ENCODE peak calls at places on chromosome 14, in five cellular contexts. W is fibroblast of pulmonary artery, M is PC-9, S is neural progenitor cell, O is HCT116. D is an unnamed sample.

GRCh38 chr14:31405599-31406251 is 14.6 kb downstream of the HEATR5A start:
- DNase-seq in W (no peak), M (no peak), S (no peak), O (no peak), D (no peak)

GRCh38 chr14:53619625-53620324 is 336.9 kb downstream of the BMP4 start:
- DNase-seq in W (peak), M (peak), S (no peak), O (no peak), D (no peak)

GRCh38 chr14:51396222-51396815 is 156.3 kb downstream of the TMX1 start:
- DNase-seq in W (peak), M (peak), S (no peak), O (no peak), D (peak)

GRCh38 chr14:29215853-29216252 is 449.3 kb downstream of the FOXG1 start:
- DNase-seq in W (peak), M (no peak), S (no peak), O (no peak), D (peak)

GRCh38 chr14:67883717-67884116 is 64.1 kb downstream of the RAD51B start:
- DNase-seq in W (peak), M (peak), S (no peak), O (no peak), D (peak)

GRCh38 chr14:22588419-22589095 is 467 bp downstream of the DAD1 start:
- DNase-seq in W (no peak), M (no peak), S (no peak), O (no peak), D (no peak)

GRCh38 chr14:104371031-104371430 is 208.5 kb upstream of the C14orf180 start:
- DNase-seq in W (no peak), M (no peak), S (no peak), O (no peak), D (no peak)

GRCh38 chr14:55221186-55221585 is 29.8 kb upstream of the DLGAP5 start:
- DNase-seq in W (peak), M (peak), S (no peak), O (no peak), D (peak)

GRCh38 chr14:61533513-61534255 is 161.6 kb upstream of the HIF1A start:
- DNase-seq in W (no peak), M (peak), S (no peak), O (no peak), D (peak)
- TF ChIP-seq CTCF in W (no peak), M (no peak), S (no peak), O (no peak), D (no peak)

GRCh38 chr14:102966681-102967505 is 44.4 kb downstream of the AMN start:
- DNase-seq in W (no peak), M (no peak), S (no peak), O (no peak), D (no peak)
- TF ChIP-seq CTCF in W (no peak), M (no peak), S (no peak), O (no peak), D (no peak)

DNA sequence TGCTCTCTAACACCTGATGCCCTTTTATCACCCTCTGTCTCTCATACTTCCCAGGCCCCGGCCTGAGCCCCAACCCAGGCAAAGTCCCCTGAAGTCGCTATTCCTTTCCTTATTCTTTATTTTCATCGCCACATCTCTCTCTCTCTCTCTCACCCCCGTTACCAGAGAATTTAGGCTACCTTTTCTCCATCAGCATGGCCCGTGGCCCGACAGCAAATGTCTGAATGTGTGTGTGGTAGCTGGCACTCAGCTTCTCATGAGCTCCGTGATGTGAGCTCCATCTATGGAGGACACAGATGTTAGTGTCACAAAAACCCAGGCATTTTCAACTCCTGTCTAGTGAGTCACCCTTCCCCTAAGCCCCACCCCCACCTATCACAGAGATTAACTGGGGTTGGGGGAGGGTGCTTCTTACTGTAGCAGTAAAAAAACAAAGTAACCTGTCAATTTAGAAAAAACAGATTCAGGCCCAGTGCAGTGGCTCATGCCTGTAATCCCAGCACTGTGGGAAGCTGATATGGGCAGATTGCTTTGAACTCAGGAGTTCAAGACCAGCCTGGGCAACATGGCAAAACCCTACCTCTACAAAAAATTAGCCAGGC is 53.8 kb downstream of the VCPKMT start:
- DNase-seq in W (peak), M (peak), S (no peak), O (peak), D (peak)
- TF ChIP-seq CTCF in W (no peak), M (peak), S (no peak), O (no peak), D (peak)

GRCh38 chr14:106879241-106879640 is 1352.9 kb downstream of the TMEM121 start:
- DNase-seq in W (no peak), M (no peak), S (no peak), O (peak), D (peak)

GRCh38 chr14:106877527-106877926 is 1351.1 kb downstream of the TMEM121 start:
- DNase-seq in W (no peak), M (no peak), S (no peak), O (no peak), D (no peak)

DNA sequence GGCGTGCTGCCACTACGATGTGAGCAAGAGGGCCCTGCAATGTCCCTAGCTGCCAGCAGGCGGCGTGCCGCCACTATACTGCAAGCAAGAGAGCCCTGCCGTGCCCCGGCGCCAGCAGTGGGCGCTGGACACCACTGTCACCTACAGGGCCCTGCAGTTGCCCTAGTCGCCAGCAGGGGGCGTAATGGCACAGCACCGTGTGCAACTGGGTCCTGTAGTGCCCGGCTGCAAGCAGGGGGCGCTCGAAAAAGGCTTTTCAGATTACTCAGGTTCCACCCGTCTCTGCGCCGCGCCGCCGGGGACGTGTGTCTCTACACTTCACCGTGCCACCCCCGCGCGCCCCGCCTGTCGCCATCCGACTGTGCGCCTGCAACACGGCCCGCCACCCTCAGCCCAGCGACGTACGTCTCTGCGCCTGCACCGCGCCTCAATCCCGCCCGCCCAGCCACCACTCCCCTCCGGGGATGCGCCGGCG is 1356.9 kb downstream of the TMEM121 start:
- DNase-seq in W (peak), M (no peak), S (no peak), O (no peak), D (no peak)
- TF ChIP-seq CTCF in W (peak), M (peak), S (peak), O (peak), D (peak)

D was measured in MCF 10A.